ENCODE peak calls at places on chromosomes 3 and 15, in six cellular contexts. One of them, this sample, is unnamed.

GRCh38 chr15:88654430-88655102 is 15.8 kb downstream of the ISG20 start:
- DNase-seq in epithelial cell of esophagus: no peak
- DNase-seq in A673: no peak
- DNase-seq in tibial artery: peak
- DNase-seq in Peyer's patch: peak
- DNase-seq in A549: no peak
- DNase-seq in this sample: no peak

GRCh38 chr15:22954798-22955543 is 25.2 kb downstream of the CYFIP1 start:
- DNase-seq in A673: no peak
- DNase-seq in A549: no peak
- DNase-seq in Peyer's patch: no peak
- DNase-seq in tibial artery: no peak
- DNase-seq in epithelial cell of esophagus: peak
- DNase-seq in this sample: peak

GRCh38 chr3:126212629-126213375 is 32.4 kb upstream of the ALDH1L1 start:
- DNase-seq in epithelial cell of esophagus: peak
- DNase-seq in A673: peak
- DNase-seq in Peyer's patch: peak
- DNase-seq in A549: peak
- DNase-seq in tibial artery: peak
- DNase-seq in this sample: peak

GRCh38 chr15:101503296-101503599 is 13.7 kb upstream of the PCSK6 start:
- DNase-seq in A673: no peak
- DNase-seq in epithelial cell of esophagus: no peak
- DNase-seq in Peyer's patch: no peak
- DNase-seq in A549: no peak
- DNase-seq in tibial artery: no peak
- DNase-seq in this sample: no peak

GRCh38 chr15:82530606-82531379 is 9.5 kb downstream of the RPS17 start:
- DNase-seq in epithelial cell of esophagus: peak
- DNase-seq in A673: peak
- DNase-seq in Peyer's patch: peak
- DNase-seq in tibial artery: peak
- DNase-seq in A549: peak
- DNase-seq in this sample: peak

GRCh38 chr15:89105147-89105546 is 16.9 kb downstream of the ABHD2 start:
- DNase-seq in epithelial cell of esophagus: peak
- DNase-seq in Peyer's patch: no peak
- DNase-seq in tibial artery: no peak
- DNase-seq in A549: no peak
- DNase-seq in A673: peak
- DNase-seq in this sample: no peak

GRCh38 chr15:31387483-31388118 is 61.0 kb downstream of the KLF13 start:
- DNase-seq in Peyer's patch: peak
- DNase-seq in tibial artery: peak
- DNase-seq in epithelial cell of esophagus: no peak
- DNase-seq in A549: no peak
- DNase-seq in A673: no peak
- DNase-seq in this sample: peak

GRCh38 chr3:125147491-125147820 is 65.1 kb downstream of the SLC12A8 start:
- DNase-seq in Peyer's patch: no peak
- DNase-seq in epithelial cell of esophagus: no peak
- DNase-seq in A549: no peak
- DNase-seq in A673: no peak
- DNase-seq in tibial artery: no peak
- DNase-seq in this sample: no peak

GRCh38 chr3:197002701-197003454 is 26.7 kb downstream of the MELTF start:
- DNase-seq in Peyer's patch: peak
- DNase-seq in A673: peak
- DNase-seq in A549: peak
- DNase-seq in epithelial cell of esophagus: peak
- DNase-seq in tibial artery: peak
- DNase-seq in this sample: peak

GRCh38 chr3:73094127-73094526 is 32.7 kb downstream of the EBLN2 start:
- DNase-seq in tibial artery: no peak
- DNase-seq in Peyer's patch: no peak
- DNase-seq in epithelial cell of esophagus: peak
- DNase-seq in A673: peak
- DNase-seq in A549: peak
- DNase-seq in this sample: no peak

GRCh38 chr15:65286069-65286703 is 497 bp downstream of the PARP16 start:
- DNase-seq in tibial artery: peak
- DNase-seq in Peyer's patch: peak
- DNase-seq in epithelial cell of esophagus: peak
- DNase-seq in A549: no peak
- DNase-seq in A673: peak
- DNase-seq in this sample: no peak

GRCh38 chr3:115401891-115402501 is 221.3 kb upstream of the GAP43 start:
- DNase-seq in Peyer's patch: no peak
- DNase-seq in tibial artery: no peak
- DNase-seq in epithelial cell of esophagus: peak
- DNase-seq in A673: no peak
- DNase-seq in A549: no peak
- DNase-seq in this sample: no peak

GRCh38 chr3:170740726-170741591 is 129.0 kb downstream of the RPL22L1 start:
- DNase-seq in A549: peak
- DNase-seq in A673: peak
- DNase-seq in Peyer's patch: no peak
- DNase-seq in tibial artery: peak
- DNase-seq in epithelial cell of esophagus: peak
- DNase-seq in this sample: peak

GRCh38 chr3:101530213-101531047 is 17.4 kb upstream of the SENP7 start:
- DNase-seq in A549: no peak
- DNase-seq in epithelial cell of esophagus: no peak
- DNase-seq in tibial artery: no peak
- DNase-seq in A673: no peak
- DNase-seq in Peyer's patch: no peak
- DNase-seq in this sample: no peak

GRCh38 chr3:9398715-9399708 is 1.6 kb downstream of the SETD5 start:
- DNase-seq in A673: peak
- DNase-seq in epithelial cell of esophagus: peak
- DNase-seq in tibial artery: no peak
- DNase-seq in Peyer's patch: no peak
- DNase-seq in A549: no peak
- DNase-seq in this sample: no peak

GRCh38 chr3:47573190-47574172 is 5.2 kb downstream of the CSPG5 start:
- DNase-seq in A673: no peak
- DNase-seq in A549: no peak
- DNase-seq in Peyer's patch: no peak
- DNase-seq in tibial artery: no peak
- DNase-seq in epithelial cell of esophagus: no peak
- DNase-seq in this sample: no peak

GRCh38 chr15:56342653-56343052 is 22.6 kb upstream of the TEX9 start:
- DNase-seq in epithelial cell of esophagus: peak
- DNase-seq in A549: no peak
- DNase-seq in tibial artery: no peak
- DNase-seq in A673: no peak
- DNase-seq in Peyer's patch: no peak
- DNase-seq in this sample: no peak

GRCh38 chr15:74722591-74722990 is 2.7 kb downstream of the CYP1A1 start:
- DNase-seq in A549: no peak
- DNase-seq in Peyer's patch: no peak
- DNase-seq in tibial artery: no peak
- DNase-seq in epithelial cell of esophagus: no peak
- DNase-seq in A673: no peak
- DNase-seq in this sample: no peak

GRCh38 chr3:42545284-42545900 is 36.4 kb downstream of the SEC22C start:
- DNase-seq in tibial artery: no peak
- DNase-seq in epithelial cell of esophagus: no peak
- DNase-seq in Peyer's patch: no peak
- DNase-seq in A549: no peak
- DNase-seq in A673: no peak
- DNase-seq in this sample: no peak

GRCh38 chr3:42547401-42547945 is 34.3 kb downstream of the SEC22C start:
- DNase-seq in A673: peak
- DNase-seq in A549: peak
- DNase-seq in tibial artery: peak
- DNase-seq in epithelial cell of esophagus: peak
- DNase-seq in Peyer's patch: peak
- DNase-seq in this sample: peak

GRCh38 chr3:42546691-42547213 is 35.0 kb downstream of the SEC22C start:
- DNase-seq in Peyer's patch: no peak
- DNase-seq in A673: no peak
- DNase-seq in epithelial cell of esophagus: no peak
- DNase-seq in A549: no peak
- DNase-seq in tibial artery: no peak
- DNase-seq in this sample: no peak

GRCh38 chr3:42541079-42541478 is 38.6 kb downstream of the VIPR1 start:
- DNase-seq in Peyer's patch: no peak
- DNase-seq in epithelial cell of esophagus: no peak
- DNase-seq in tibial artery: no peak
- DNase-seq in A549: no peak
- DNase-seq in A673: no peak
- DNase-seq in this sample: no peak

GRCh38 chr3:42544492-42545283 is 37.1 kb downstream of the SEC22C start:
- DNase-seq in epithelial cell of esophagus: no peak
- DNase-seq in A549: no peak
- DNase-seq in A673: no peak
- DNase-seq in tibial artery: peak
- DNase-seq in Peyer's patch: peak
- DNase-seq in this sample: no peak
- TF ChIP-seq CTCF in epithelial cell of esophagus: peak
- TF ChIP-seq CTCF in A549: no peak
- TF ChIP-seq CTCF in A673: no peak
- TF ChIP-seq CTCF in tibial artery: peak
- TF ChIP-seq CTCF in Peyer's patch: no peak
- TF ChIP-seq CTCF in this sample: no peak

DNA sequence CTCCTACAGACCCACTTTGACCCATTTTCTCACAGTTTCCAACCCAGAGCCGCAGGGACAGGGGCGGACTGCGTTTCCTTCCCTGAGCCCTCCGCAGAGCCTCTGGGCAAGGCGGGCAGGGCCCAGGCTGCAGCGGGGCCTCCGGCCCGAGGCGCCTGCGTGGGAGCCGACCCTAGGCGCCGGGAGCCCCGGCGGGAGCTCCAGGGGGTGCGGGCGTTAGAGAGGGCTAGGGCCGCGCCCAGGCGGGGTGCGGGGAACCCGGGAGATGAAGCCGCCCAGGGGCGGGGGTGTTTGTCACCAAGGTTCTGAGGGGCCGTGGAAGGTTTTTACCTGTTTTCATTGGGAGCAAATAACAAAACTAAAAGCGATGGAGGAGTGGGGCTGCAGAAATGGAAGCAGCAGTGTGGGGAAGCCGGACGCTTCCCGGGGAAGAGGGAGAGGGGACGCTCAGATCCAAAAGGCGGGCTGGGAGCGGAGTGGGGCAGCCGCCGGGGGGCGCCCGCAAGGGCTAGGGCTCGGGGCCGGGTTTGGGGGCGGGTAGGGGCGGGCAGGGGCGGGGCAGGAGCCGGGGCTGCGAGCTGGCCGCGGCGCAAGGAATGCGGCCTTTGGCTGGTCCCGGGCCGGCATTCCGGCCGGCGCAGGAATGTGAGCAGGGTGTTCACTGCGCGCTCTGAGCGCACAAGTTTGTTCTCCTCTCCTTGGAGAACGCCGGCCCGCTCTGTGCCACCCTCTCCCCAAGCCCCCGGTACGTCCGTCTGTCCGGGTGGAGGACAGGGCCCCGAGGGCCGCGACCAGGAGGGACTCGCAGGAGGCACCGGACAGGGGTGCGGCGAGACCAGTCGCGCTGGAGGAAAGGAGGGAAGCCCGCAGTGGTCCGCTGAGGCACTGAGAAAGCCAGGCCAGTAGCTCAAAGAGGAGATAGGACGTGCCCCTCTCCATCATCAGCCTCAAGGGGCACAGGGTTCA is 61.1 kb downstream of the AMOTL2 start:
- DNase-seq in tibial artery: peak
- DNase-seq in A549: no peak
- DNase-seq in Peyer's patch: peak
- DNase-seq in epithelial cell of esophagus: peak
- DNase-seq in A673: no peak
- DNase-seq in this sample: peak
- TF ChIP-seq CTCF in tibial artery: peak
- TF ChIP-seq CTCF in A549: peak
- TF ChIP-seq CTCF in Peyer's patch: no peak
- TF ChIP-seq CTCF in epithelial cell of esophagus: no peak
- TF ChIP-seq CTCF in A673: no peak
- TF ChIP-seq CTCF in this sample: peak

DNA sequence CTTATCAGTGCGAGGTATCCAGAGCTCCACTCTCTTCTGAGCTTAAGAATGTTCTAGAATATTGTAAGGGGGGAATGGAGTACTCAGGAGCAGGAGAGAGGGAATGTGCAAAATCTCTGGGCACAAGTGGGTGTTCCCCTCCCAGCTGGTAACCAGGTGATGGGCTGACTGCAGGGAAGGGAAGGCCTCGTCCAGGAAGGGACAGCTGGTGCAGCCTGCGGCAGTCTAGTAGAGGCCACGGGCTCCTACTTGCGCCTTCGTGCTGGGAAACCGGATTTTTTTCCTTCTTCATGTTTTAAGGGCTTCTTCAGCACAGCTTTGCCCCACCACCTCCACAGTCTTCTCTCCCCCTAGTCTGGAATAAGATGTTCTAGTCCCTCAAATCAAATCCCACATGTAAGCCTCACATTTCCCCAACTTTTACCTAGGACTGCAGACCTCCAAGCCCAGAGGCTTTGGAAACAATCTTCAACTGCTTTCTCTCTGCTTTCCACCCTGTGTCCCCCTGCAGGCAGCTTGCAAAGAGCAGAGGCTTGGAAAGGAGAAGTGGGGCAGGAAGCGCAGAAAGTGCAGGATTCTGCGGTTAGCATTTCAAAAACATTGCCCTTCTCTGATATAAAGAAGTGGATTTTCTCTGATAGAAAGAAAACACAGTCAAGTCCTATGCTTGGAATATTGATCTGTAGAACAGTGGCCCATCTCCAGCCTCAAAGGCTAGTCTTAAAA is 11.9 kb upstream of the CGNL1 start:
- DNase-seq in Peyer's patch: no peak
- DNase-seq in A549: no peak
- DNase-seq in tibial artery: no peak
- DNase-seq in epithelial cell of esophagus: no peak
- DNase-seq in A673: peak
- DNase-seq in this sample: no peak
- TF ChIP-seq CTCF in Peyer's patch: no peak
- TF ChIP-seq CTCF in A549: no peak
- TF ChIP-seq CTCF in tibial artery: no peak
- TF ChIP-seq CTCF in epithelial cell of esophagus: no peak
- TF ChIP-seq CTCF in A673: peak
- TF ChIP-seq CTCF in this sample: no peak

DNA sequence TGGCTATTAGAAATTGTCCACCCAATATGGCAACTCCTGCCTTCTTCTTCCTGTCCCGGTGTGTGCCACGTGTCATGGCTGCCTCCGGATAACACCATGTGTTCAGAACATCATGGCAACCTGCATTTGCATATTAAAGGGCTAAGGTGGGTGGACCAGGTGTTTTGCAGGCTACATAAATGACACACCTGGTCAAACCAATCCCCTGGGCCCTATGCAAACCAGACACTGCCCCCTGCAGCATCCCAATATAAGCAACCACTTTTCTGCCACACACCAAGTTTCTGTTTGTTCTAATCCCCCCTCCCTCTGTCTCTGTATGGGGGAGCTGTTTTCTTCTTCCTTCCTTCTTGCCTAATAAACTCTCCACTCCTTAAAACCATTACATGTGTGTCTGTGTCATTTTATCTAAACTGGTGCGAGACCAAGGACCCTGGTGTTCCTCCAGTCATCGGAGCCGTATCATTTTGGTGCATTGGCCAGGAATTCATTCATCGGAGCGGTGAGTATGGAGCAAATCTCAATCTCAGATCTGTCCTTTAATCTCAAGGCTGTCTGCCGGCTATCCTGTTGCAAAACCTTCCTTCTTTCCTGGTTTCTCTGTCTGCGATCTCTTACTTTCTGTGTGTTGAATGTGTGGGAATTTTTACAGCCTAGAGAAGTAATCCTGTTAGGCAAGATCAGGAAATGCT is 44.5 kb downstream of the NCEH1 start:
- DNase-seq in A673: no peak
- DNase-seq in epithelial cell of esophagus: peak
- DNase-seq in tibial artery: no peak
- DNase-seq in Peyer's patch: no peak
- DNase-seq in A549: no peak
- DNase-seq in this sample: no peak
- TF ChIP-seq CTCF in A673: no peak
- TF ChIP-seq CTCF in epithelial cell of esophagus: peak
- TF ChIP-seq CTCF in tibial artery: no peak
- TF ChIP-seq CTCF in Peyer's patch: no peak
- TF ChIP-seq CTCF in A549: no peak
- TF ChIP-seq CTCF in this sample: no peak

This sample was measured in psoas muscle.